ENCODE peak calls at places on chromosomes 7 and 10, in ten cellular contexts. P is AG04449; X is stomach; U is Right ventricle myocardium superior; O is left cardiac atrium; S is breast epithelium; Z is activated CD4-positive, alpha-beta T cell treated with anti-CD3 and anti-CD28 coated beads, Interleukin-2, amount 50 U/mL, for 24 hours; V is NCI-H510A treated with DMSO at 0.1 percent for 48 hours; H is SK-N-SH; K is AG09309. A is an unnamed sample.

GRCh38 chr10:126846959-126847358 is 58.3 kb upstream of the DOCK1 start:
- DNase-seq in P (no peak), X (no peak), U (no peak), O (no peak), S (no peak), Z (no peak), V (no peak), H (peak), K (no peak), A (no peak)

GRCh38 chr7:102272075-102272916 is 14.4 kb upstream of the SH2B2 start:
- DNase-seq in P (peak), X (peak), U (peak), O (peak), S (peak), Z (peak), V (peak), H (peak), K (peak), A (peak)

GRCh38 chr10:36499696-36500095 is 625.7 kb upstream of the ANKRD30A start:
- DNase-seq in P (no peak), X (no peak), U (no peak), O (no peak), S (no peak), Z (no peak), V (no peak), H (no peak), K (peak), A (no peak)

GRCh38 chr10:49539320-49539885 is 482 bp upstream of the ERCC6 start:
- DNase-seq in P (no peak), X (peak), U (peak), O (no peak), S (no peak), Z (no peak), V (peak), H (peak), K (no peak), A (no peak)

GRCh38 chr7:52120908-52121307 is 804.3 kb upstream of the COBL start:
- DNase-seq in P (no peak), X (no peak), U (no peak), O (no peak), S (no peak), Z (no peak), V (no peak), H (no peak), K (no peak), A (no peak)

GRCh38 chr7:157278791-157279678 is 57.8 kb upstream of the DNAJB6 start:
- DNase-seq in P (no peak), X (peak), U (peak), O (peak), S (peak), Z (no peak), V (no peak), H (peak), K (no peak), A (no peak)

GRCh38 chr7:132451161-132451560 is 125.1 kb downstream of the PLXNA4 start:
- DNase-seq in P (no peak), X (no peak), U (no peak), O (no peak), S (no peak), Z (no peak), V (no peak), H (no peak), K (no peak), A (no peak)

GRCh38 chr7:35261041-35261440 is 7.1 kb upstream of the TBX20 start:
- DNase-seq in P (no peak), X (no peak), U (no peak), O (no peak), S (no peak), Z (no peak), V (no peak), H (no peak), K (no peak), A (no peak)

GRCh38 chr10:92849576-92850090 is 1.3 kb downstream of the EXOC6 start:
- DNase-seq in P (no peak), X (no peak), U (no peak), O (no peak), S (no peak), Z (no peak), V (no peak), H (no peak), K (no peak), A (no peak)